ENCODE peak calls at places on chromosomes 5 and 9, in four cellular contexts. E is GM06990, W is fibroblast of lung, L is B cell. F is an unnamed sample.
A peak's percentile ranks its signal among the peaks of the same experiment; 100 is the strongest.

GRCh38 chr5:172421-172820 is 18.9 kb upstream of the LRRC14B start:
- DNase-seq in L (no peak), E (no peak), W (no peak), F (no peak)

GRCh38 chr5:42930934-42931333 is 109.2 kb downstream of the ANXA2R start:
- DNase-seq in E (no peak), W (no peak), L (no peak), F (no peak)

GRCh38 chr5:101473483-101473882 is 570.4 kb upstream of the ST8SIA4 start:
- DNase-seq in W (peak; percentile 66), E (no peak), L (no peak), F (no peak)

GRCh38 chr9:76730795-76731194 is 33.4 kb upstream of the PCA3 start:
- DNase-seq in L (no peak), W (peak; percentile 16), E (no peak), F (no peak)

GRCh38 chr5:173689713-173690360 is 73.4 kb upstream of the BOD1 start:
- DNase-seq in W (no peak), L (peak; percentile 48), E (peak; percentile 48), F (no peak)

GRCh38 chr5:149749481-149750365 is 19.6 kb downstream of the PPARGC1B start:
- DNase-seq in E (no peak), W (peak; percentile 29), L (no peak), F (no peak)

GRCh38 chr5:83099001-83099400 is 21.7 kb downstream of the XRCC4 start:
- DNase-seq in W (no peak), E (no peak), L (no peak), F (no peak)

GRCh38 chr5:147321569-147321968 is 86.7 kb downstream of the STK32A start:
- DNase-seq in W (no peak), L (no peak), E (no peak), F (no peak)

GRCh38 chr5:135203593-135204036 is 169.6 kb upstream of the PITX1 start:
- DNase-seq in L (no peak), W (no peak), E (no peak), F (no peak)

GRCh38 chr5:72412283-72413055 is 92.3 kb downstream of the PTCD2 start:
- DNase-seq in E (no peak), L (no peak), W (peak; percentile 76), F (no peak)

GRCh38 chr9:123863164-123863855 is 66.6 kb downstream of the DENND1A start:
- DNase-seq in E (no peak), W (no peak), L (no peak), F (no peak)

GRCh38 chr9:21996858-21997257 is 2.3 kb downstream of the CDKN2B-AS1 start:
- DNase-seq in W (no peak), E (no peak), L (no peak), F (no peak)

GRCh38 chr5:4734348-4734747 is 405.8 kb upstream of the ADAMTS16 start:
- DNase-seq in W (no peak), L (no peak), E (no peak), F (no peak)

GRCh38 chr9:2411459-2412215 is 209.9 kb upstream of the VLDLR start:
- DNase-seq in W (peak; percentile 89), L (no peak), E (no peak), F (no peak)

GRCh38 chr5:81506900-81507588 is 113.1 kb upstream of the ACOT12 start:
- DNase-seq in E (peak; percentile 60), W (peak; percentile 87), L (peak; percentile 71), F (no peak)

GRCh38 chr9:110081395-110081794 is 126.6 kb downstream of the C9orf152 start:
- DNase-seq in W (peak; percentile 73), L (no peak), E (no peak), F (no peak)

GRCh38 chr9:137611623-137612609 is 6.4 kb downstream of the ARRDC1 start:
- DNase-seq in L (no peak), W (peak; percentile 84), E (no peak), F (no peak)

GRCh38 chr5:64292611-64293215 is 127.1 kb downstream of the RNF180 start:
- DNase-seq in W (peak; percentile 74), E (no peak), L (no peak), F (no peak)

GRCh38 chr9:92276223-92277007 is 17.1 kb downstream of the IARS1 start:
- DNase-seq in L (no peak), E (no peak), W (peak; percentile 16), F (no peak)

GRCh38 chr9:34592895-34593601 is 3.5 kb upstream of the CNTFR start:
- DNase-seq in L (no peak), W (no peak), E (no peak), F (no peak)

GRCh38 chr5:7745882-7746735 is 104.8 kb downstream of the CFAP90 start:
- DNase-seq in W (peak; percentile 59), L (peak; percentile 22), E (no peak), F (no peak)

GRCh38 chr5:150514708-150515211 is 6.8 kb downstream of the NDST1 start:
- DNase-seq in L (no peak), E (no peak), W (peak; percentile 78), F (no peak)

GRCh38 chr5:19891658-19892057 is 96.3 kb downstream of the CDH18 start:
- DNase-seq in E (no peak), L (no peak), W (peak; percentile 64), F (no peak)

GRCh38 chr9:137110147-137110910 is 4.2 kb downstream of the DPP7 start:
- DNase-seq in L (no peak), W (no peak), E (no peak), F (no peak)

GRCh38 chr9:88651682-88652633 is 117.0 kb downstream of the NXNL2 start:
- DNase-seq in W (peak; percentile 99), E (no peak), L (no peak), F (no peak)

GRCh38 chr9:121681404-121681803 is 30.0 kb downstream of the DAB2IP start:
- DNase-seq in L (no peak), W (no peak), E (no peak), F (no peak)

GRCh38 chr9:82604947-82605656 is 457.8 kb downstream of the RASEF start:
- DNase-seq in W (peak; percentile 56), E (no peak), L (no peak), F (no peak)

GRCh38 chr9:82606071-82606470 is 456.9 kb downstream of the RASEF start:
- DNase-seq in W (peak; percentile 4), L (no peak), E (no peak), F (no peak)

GRCh38 chr9:82605657-82606031 is 457.3 kb downstream of the RASEF start:
- DNase-seq in W (no peak), E (no peak), L (no peak), F (no peak)

GRCh38 chr9:82601272-82601835 is 461.6 kb downstream of the RASEF start:
- DNase-seq in W (peak; percentile 72), L (no peak), E (no peak), F (no peak)

GRCh38 chr9:82606761-82607382 is 456.1 kb downstream of the RASEF start:
- DNase-seq in W (peak; percentile 62), E (no peak), L (peak; percentile 68), F (no peak)
- TF ChIP-seq CTCF in W (peak; percentile 68), E (peak; percentile 30), L (peak; percentile 65), F (no peak)

GRCh38 chr9:120569556-120569955 is 10.4 kb downstream of the CDK5RAP2 start:
- DNase-seq in L (no peak), W (no peak), E (no peak), F (no peak)
- TF ChIP-seq CTCF in L (no peak), W (no peak), E (no peak), F (no peak)

GRCh38 chr9:132312873-132313272 is 41.9 kb downstream of the SETX start:
- DNase-seq in W (no peak), L (no peak), E (no peak), F (no peak)
- TF ChIP-seq CTCF in W (peak; percentile 37), L (no peak), E (no peak), F (no peak)

GRCh38 chr9:72721086-72721485 is 199.7 kb downstream of the TMC1 start:
- DNase-seq in E (no peak), W (no peak), L (no peak), F (no peak)

DNA sequence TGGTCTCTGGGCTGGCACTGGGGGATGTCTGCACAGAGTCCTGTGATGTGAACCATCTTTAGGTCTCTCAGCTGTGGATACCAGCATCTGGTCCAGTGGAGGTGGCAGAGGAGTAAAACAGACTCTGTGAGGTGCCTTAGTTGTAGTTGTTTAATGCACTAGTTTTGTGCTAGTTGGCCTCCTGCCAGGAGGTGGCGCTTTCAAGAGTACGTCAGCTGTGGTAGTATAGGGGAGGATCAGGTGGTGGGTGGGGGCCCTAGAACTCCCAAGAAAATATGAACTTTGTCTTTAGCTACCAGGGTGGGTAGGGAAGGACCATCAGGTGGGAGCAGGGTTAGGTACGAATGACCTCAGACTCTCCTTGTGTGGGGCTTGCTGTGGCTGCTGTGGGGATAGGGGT is 197.1 kb downstream of the TMC1 start:
- DNase-seq in E (no peak), L (no peak), W (no peak), F (no peak)
- TF ChIP-seq CTCF in E (peak; percentile 39), L (no peak), W (no peak), F (no peak)

GRCh38 chr9:84170521-84171141 is 169.9 kb downstream of the SLC28A3 start:
- DNase-seq in W (peak; percentile 98), L (no peak), E (no peak), F (no peak)
- TF ChIP-seq CTCF in W (peak; percentile 22), L (no peak), E (no peak), F (no peak)